ENCODE peak calls at places on chromosomes 13 and 19, in six cellular contexts. B is stomach, J is tibial nerve, W is ovary, P is suprapubic skin, M is A549. I is an unnamed sample.

GRCh38 chr19:36524617-36525016 is 3.5 kb downstream of the ZNF260 start:
- DNase-seq in B (no peak), J (no peak), W (no peak), P (no peak), M (no peak), I (no peak)

GRCh38 chr13:45297456-45298205 is 43.4 kb downstream of the TPT1 start:
- DNase-seq in B (no peak), J (no peak), W (no peak), P (no peak), M (no peak), I (no peak)

GRCh38 chr19:5823579-5824281 is 15.8 kb downstream of the FUT6 start:
- DNase-seq in B (peak; percentile 71), J (no peak), W (no peak), P (no peak), M (peak; percentile 66), I (peak; percentile 28)

GRCh38 chr19:4362871-4363545 is 19.6 kb downstream of the MPND start:
- DNase-seq in B (no peak), J (no peak), W (no peak), P (peak; percentile 60), M (peak; percentile 47), I (no peak)

GRCh38 chr13:30346159-30346788 is 38.9 kb upstream of the KATNAL1 start:
- DNase-seq in B (peak; percentile 59), J (no peak), W (no peak), P (no peak), M (no peak), I (no peak)

GRCh38 chr13:104163866-104164630 is 1097.8 kb upstream of the SLC10A2 start:
- DNase-seq in B (no peak), J (no peak), W (no peak), P (no peak), M (no peak), I (no peak)

GRCh38 chr19:29044037-29044436 is 168.9 kb downstream of the UQCRFS1 start:
- DNase-seq in B (no peak), J (no peak), W (no peak), P (no peak), M (no peak), I (no peak)

GRCh38 chr13:54124700-54125099 is 1096.1 kb downstream of the OLFM4 start:
- DNase-seq in B (no peak), J (no peak), W (no peak), P (no peak), M (no peak), I (no peak)

GRCh38 chr13:113083022-113083373 is 22.6 kb upstream of the F7 start:
- DNase-seq in B (no peak), J (no peak), W (no peak), P (no peak), M (no peak), I (no peak)

GRCh38 chr13:100382787-100383186 is 205.8 kb downstream of the GGACT start:
- DNase-seq in B (no peak), J (no peak), W (no peak), P (no peak), M (no peak), I (no peak)

GRCh38 chr13:74290324-74290773 is 156.1 kb upstream of the KLF12 start:
- DNase-seq in B (no peak), J (no peak), W (peak; percentile 17), P (no peak), M (peak; percentile 54), I (peak; percentile 23)

GRCh38 chr19:12664406-12665280 is 1.9 kb downstream of the MAN2B1 start:
- DNase-seq in B (no peak), J (no peak), W (no peak), P (peak; percentile 61), M (no peak), I (peak; percentile 56)

GRCh38 chr19:10760268-10760944 is 42.5 kb downstream of the DNM2 start:
- DNase-seq in B (no peak), J (no peak), W (no peak), P (no peak), M (no peak), I (no peak)

GRCh38 chr13:109180905-109181425 is 551.6 kb downstream of the MYO16 start:
- DNase-seq in B (no peak), J (no peak), W (no peak), P (no peak), M (no peak), I (no peak)

GRCh38 chr13:102779426-102780159 is 6.0 kb upstream of the TEX30 start:
- DNase-seq in B (no peak), J (no peak), W (no peak), P (no peak), M (no peak), I (no peak)

GRCh38 chr13:80945328-80945727 is 604.4 kb upstream of the SPRY2 start:
- DNase-seq in B (peak; percentile 26), J (no peak), W (no peak), P (no peak), M (peak; percentile 8), I (no peak)

GRCh38 chr13:65921933-65922332 is 1308.2 kb downstream of the PCDH9 start:
- DNase-seq in B (no peak), J (no peak), W (no peak), P (no peak), M (no peak), I (no peak)

GRCh38 chr13:92661406-92661805 is 565.2 kb upstream of the GPC6 start:
- DNase-seq in B (no peak), J (no peak), W (no peak), P (no peak), M (no peak), I (no peak)

GRCh38 chr19:13461536-13461935 is 44.7 kb downstream of the CACNA1A start:
- DNase-seq in B (no peak), J (no peak), W (no peak), P (no peak), M (no peak), I (no peak)

GRCh38 chr13:63643543-63643942 is 2227.9 kb upstream of the PCDH20 start:
- DNase-seq in B (no peak), J (no peak), W (no peak), P (no peak), M (no peak), I (no peak)

GRCh38 chr13:47109028-47109427 is 212.2 kb upstream of the HTR2A start:
- DNase-seq in B (peak; percentile 31), J (no peak), W (no peak), P (no peak), M (no peak), I (no peak)

GRCh38 chr13:78258304-78258703 is 339.7 kb upstream of the EDNRB start:
- DNase-seq in B (no peak), J (no peak), W (no peak), P (no peak), M (no peak), I (no peak)

GRCh38 chr13:112979406-112979902 is 10.4 kb downstream of the MCF2L start:
- DNase-seq in B (no peak), J (no peak), W (no peak), P (no peak), M (no peak), I (peak; percentile 72)

GRCh38 chr13:98528663-98529064 is 48.2 kb downstream of the STK24 start:
- DNase-seq in B (no peak), J (no peak), W (no peak), P (no peak), M (no peak), I (no peak)

GRCh38 chr13:46324976-46325375 is 62.1 kb downstream of the RUBCNL start:
- DNase-seq in B (no peak), J (no peak), W (no peak), P (no peak), M (no peak), I (no peak)

DNA sequence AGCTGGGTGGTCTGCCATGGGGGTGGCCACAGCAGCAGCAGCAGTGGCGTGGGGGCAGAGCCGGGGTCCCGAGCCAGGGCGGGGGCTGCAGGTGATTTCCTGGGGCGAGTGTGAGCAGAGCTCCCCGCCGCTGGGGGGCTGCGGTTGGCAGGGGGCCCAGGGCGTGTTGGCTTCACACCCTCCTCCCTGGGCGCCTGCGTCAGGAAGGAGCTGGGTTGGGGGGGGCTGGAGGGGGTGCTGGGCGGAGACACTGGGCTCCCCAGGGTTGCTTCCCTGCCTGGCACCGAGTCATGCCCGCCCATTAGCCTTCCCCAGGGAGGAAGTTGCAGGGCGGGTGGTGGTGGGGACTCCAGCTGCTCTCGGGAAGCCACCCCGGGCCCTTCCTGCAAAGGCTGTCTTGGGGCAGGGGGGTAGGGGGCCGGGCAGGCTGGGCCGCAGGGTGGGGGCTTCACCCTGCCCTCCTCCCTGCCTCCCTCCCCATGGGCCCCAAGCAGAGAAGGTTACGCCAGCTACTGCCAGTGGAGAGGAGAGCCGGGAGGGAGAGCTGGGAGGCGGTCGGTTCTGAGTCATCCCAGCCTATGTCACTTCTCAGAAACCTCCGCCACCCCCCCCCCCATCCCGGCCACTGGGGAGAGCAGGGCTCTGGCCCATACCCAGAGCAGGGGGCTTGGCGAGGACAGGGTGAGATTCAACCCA is 4.6 kb downstream of the MIDN start:
- DNase-seq in B (peak; percentile 90), J (peak; percentile 87), W (peak; percentile 91), P (peak; percentile 96), M (peak; percentile 91), I (peak; percentile 96)
- TF ChIP-seq EP300 in B (peak; percentile 50), J (peak; percentile 69), W (peak; percentile 12), P (no peak), M (peak; percentile 35), I (peak; percentile 52)

GRCh38 chr13:27258637-27259377 is 7.4 kb downstream of the RPL21 start:
- DNase-seq in B (no peak), J (no peak), W (no peak), P (no peak), M (no peak), I (no peak)

GRCh38 chr13:27261376-27261775 is 9.3 kb upstream of the RASL11A start:
- DNase-seq in B (no peak), J (no peak), W (no peak), P (no peak), M (no peak), I (no peak)

GRCh38 chr13:27259831-27260230 is 8.5 kb downstream of the RPL21 start:
- DNase-seq in B (no peak), J (no peak), W (no peak), P (no peak), M (no peak), I (no peak)

GRCh38 chr13:27257233-27257568 is 5.8 kb downstream of the RPL21 start:
- DNase-seq in B (no peak), J (no peak), W (no peak), P (no peak), M (no peak), I (no peak)

GRCh38 chr13:27257648-27258253 is 6.4 kb downstream of the RPL21 start:
- DNase-seq in B (no peak), J (no peak), W (no peak), P (no peak), M (no peak), I (no peak)
- TF ChIP-seq CTCF in B (no peak), J (no peak), W (no peak), P (no peak), M (no peak), I (no peak)

GRCh38 chr13:23811366-23812027 is 77.7 kb downstream of the MIPEP start:
- DNase-seq in B (no peak), J (no peak), W (no peak), P (no peak), M (no peak), I (no peak)
- H3K4me1 ChIP-seq in B (no peaks in the 10 kb centered on the region), J (no peaks in the 10 kb centered on the region), W (peaks cover 4% of the 10 kb centered on the region), P (peaks cover 5% of the 10 kb centered on the region), M (no peaks in the 10 kb centered on the region), I (no peaks in the 10 kb centered on the region)

DNA sequence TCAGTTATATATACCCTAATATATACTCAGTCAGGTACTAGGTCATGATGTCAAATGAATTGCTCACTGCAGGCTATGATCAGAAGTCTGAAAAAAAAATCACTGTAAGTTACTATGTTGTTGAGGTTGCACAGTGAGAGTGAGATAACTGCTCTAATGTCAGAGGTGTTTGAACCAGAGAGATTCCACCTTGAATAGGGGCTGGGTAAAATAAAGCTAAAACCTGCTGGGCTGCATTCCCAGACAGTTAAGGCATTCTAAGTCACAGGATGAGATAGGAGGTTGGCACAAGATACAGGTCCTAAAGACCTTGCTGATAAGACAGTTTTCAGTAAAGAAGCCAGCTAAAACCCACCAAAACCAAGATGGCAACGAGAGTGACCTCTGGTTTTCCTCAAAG is 10.2 kb downstream of the EPSTI1 start:
- DNase-seq in B (no peak), J (no peak), W (no peak), P (no peak), M (no peak), I (no peak)
- TF ChIP-seq EP300 in B (no peak), J (no peak), W (no peak), P (no peak), M (no peak), I (no peak)

I was measured in upper lobe of left lung.